ENCODE peak calls at places on chromosomes 3 and 15, in six cellular contexts. V is AG04450, R is mammary epithelial cell, B is dorsolateral prefrontal cortex, F is lung, J is psoas muscle. G is an unnamed sample.

GRCh38 chr3:78604328-78604727 is 1163.5 kb downstream of the ROBO1 start:
- DNase-seq in F (no peak), B (no peak), V (peak; percentile 15), J (no peak), R (peak; percentile 61), G (no peak)

GRCh38 chr3:12935023-12935860 is 93.9 kb upstream of the RPL32 start:
- DNase-seq in R (no peak), V (no peak), J (no peak), B (no peak), F (no peak), G (no peak)

GRCh38 chr15:101135532-101136166 is 116.2 kb downstream of the CHSY1 start:
- DNase-seq in J (peak; percentile 30), F (no peak), V (no peak), R (no peak), B (no peak), G (peak; percentile 55)

GRCh38 chr15:90872481-90873184 is 4.2 kb downstream of the FURIN start:
- DNase-seq in J (peak; percentile 67), F (no peak), R (peak; percentile 86), B (no peak), V (peak; percentile 11), G (no peak)

GRCh38 chr15:90207252-90207651 is 6.1 kb downstream of the SEMA4B start:
- DNase-seq in B (no peak), R (no peak), F (no peak), V (no peak), J (no peak), G (no peak)

GRCh38 chr15:60720493-60721231 is 241.7 kb upstream of the ICE2 start:
- DNase-seq in V (no peak), J (no peak), R (no peak), F (no peak), B (no peak), G (no peak)

GRCh38 chr3:194884649-194885315 is 199.1 kb downstream of the FAM43A start:
- DNase-seq in B (no peak), F (no peak), R (no peak), V (no peak), J (no peak), G (no peak)

GRCh38 chr15:58247803-58248503 is 109.8 kb downstream of the AQP9 start:
- DNase-seq in V (no peak), J (peak; percentile 93), B (peak; percentile 24), R (no peak), F (peak; percentile 73), G (peak; percentile 98)

GRCh38 chr3:116069024-116069423 is 376.3 kb downstream of the LSAMP start:
- DNase-seq in V (no peak), B (no peak), J (no peak), F (no peak), R (no peak), G (no peak)

GRCh38 chr15:25693321-25694237 is 169.5 kb downstream of the ATP10A start:
- DNase-seq in F (no peak), B (no peak), V (no peak), J (peak; percentile 73), R (no peak), G (peak; percentile 3)

GRCh38 chr15:98946301-98947255 is 61.0 kb downstream of the PGPEP1L start:
- DNase-seq in J (peak; percentile 85), V (no peak), F (no peak), R (no peak), B (no peak), G (no peak)

GRCh38 chr3:50436063-50436674 is 67.3 kb downstream of the CACNA2D2 start:
- DNase-seq in R (peak; percentile 33), J (peak; percentile 78), F (peak; percentile 80), B (peak; percentile 36), V (no peak), G (peak; percentile 61)

GRCh38 chr15:72749700-72750099 is 33.9 kb downstream of the ADPGK start:
- DNase-seq in B (no peak), V (no peak), J (no peak), R (no peak), F (no peak), G (no peak)

GRCh38 chr3:144529562-144529961 is 557.9 kb downstream of the DIPK2A start:
- DNase-seq in R (no peak), V (no peak), F (no peak), J (no peak), B (no peak), G (no peak)

GRCh38 chr3:44109997-44110396 is 131.7 kb upstream of the TOPAZ1 start:
- DNase-seq in V (no peak), F (no peak), R (no peak), J (no peak), B (no peak), G (no peak)

GRCh38 chr3:169260296-169260695 is 403.2 kb downstream of the MECOM start:
- DNase-seq in J (no peak), V (no peak), B (no peak), F (no peak), R (no peak), G (no peak)

GRCh38 chr3:127182848-127183714 is 9.8 kb upstream of the PRR23E start:
- DNase-seq in R (no peak), J (no peak), B (no peak), V (no peak), F (no peak), G (no peak)

GRCh38 chr3:130565224-130565623 is 48.2 kb downstream of the COL6A6 start:
- DNase-seq in B (no peak), F (no peak), R (no peak), J (no peak), V (no peak), G (no peak)

GRCh38 chr3:71251156-71251775 is 332.3 kb downstream of the FOXP1 start:
- DNase-seq in B (no peak), V (peak; percentile 87), F (no peak), R (no peak), J (no peak), G (no peak)

GRCh38 chr3:38970851-38971638 is 80.7 kb downstream of the SCN11A start:
- DNase-seq in F (no peak), B (no peak), V (no peak), R (no peak), J (no peak), G (no peak)

GRCh38 chr3:145557405-145557804 is 603.6 kb downstream of the PLOD2 start:
- DNase-seq in R (no peak), V (no peak), J (no peak), B (no peak), F (no peak), G (no peak)

GRCh38 chr3:52213005-52213404 is 12.4 kb downstream of the TLR9 start:
- DNase-seq in V (no peak), R (no peak), B (no peak), F (no peak), J (no peak), G (no peak)

GRCh38 chr3:16884748-16885587 is at the start of gene PLCL2:
- DNase-seq in F (peak; percentile 38), B (no peak), V (no peak), J (peak; percentile 72), R (peak; percentile 9), G (peak; percentile 28)
- TF ChIP-seq CTCF in F (no peak), B (no peak), V (no peak), J (no peak), R (no peak), G (no peak)

DNA sequence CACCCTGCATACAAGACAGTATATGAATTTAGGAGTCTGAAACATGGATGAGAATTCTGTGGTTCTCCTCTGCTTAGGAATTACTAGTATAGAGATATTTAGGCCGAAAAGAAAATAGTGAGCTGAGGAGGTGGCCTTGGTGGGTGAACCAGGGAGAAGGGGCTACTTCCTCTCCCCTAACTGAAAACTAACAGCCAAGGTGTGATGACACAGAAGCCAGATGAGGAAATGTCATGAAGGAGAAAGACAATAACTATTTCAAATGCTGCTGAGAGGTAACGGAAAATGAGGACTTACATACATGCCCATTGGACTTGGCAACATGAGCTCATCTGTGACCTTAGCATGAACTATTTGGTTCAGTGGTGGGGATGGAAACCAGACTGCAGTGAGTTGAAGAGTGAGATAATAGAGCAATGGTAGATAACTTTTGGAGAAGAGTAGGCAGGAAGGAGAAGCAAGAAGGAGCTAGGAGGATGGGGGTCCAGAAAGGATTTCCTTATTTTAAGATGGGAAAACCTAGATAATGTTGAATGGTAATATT is 114.4 kb upstream of the TSPAN3 start:
- DNase-seq in V (no peak), F (no peak), R (no peak), J (no peak), B (no peak), G (no peak)
- H3K27ac ChIP-seq in V (no peak overlapping the region), F (peak overlapping the region; percentile 16), R (no peak overlapping the region), J (no peak overlapping the region), B (no peak overlapping the region), G (peak overlapping the region; percentile 51)

GRCh38 chr15:37550360-37551024 is 383.9 kb upstream of the TMCO5A start:
- DNase-seq in V (no peak), F (no peak), J (peak; percentile 39), R (no peak), B (no peak), G (no peak)
- TF ChIP-seq CTCF in V (no peak), F (no peak), J (no peak), R (no peak), B (no peak), G (no peak)

GRCh38 chr3:53254190-53254809 is 1.5 kb downstream of the TKT start:
- DNase-seq in J (no peak), B (no peak), V (no peak), F (peak; percentile 52), R (peak; percentile 20), G (no peak)

GRCh38 chr3:53254810-53255359 is 937 bp downstream of the TKT start:
- DNase-seq in F (peak; percentile 79), B (peak; percentile 56), J (peak; percentile 82), V (no peak), R (peak; percentile 68), G (peak; percentile 65)

GRCh38 chr3:53255360-53255774 is 455 bp downstream of the TKT start:
- DNase-seq in F (no peak), J (no peak), R (peak; percentile 26), V (no peak), B (peak; percentile 38), G (no peak)

GRCh38 chr3:53252105-53252946 is 3.5 kb downstream of the TKT start:
- DNase-seq in F (peak; percentile 75), B (no peak), V (no peak), R (no peak), J (no peak), G (peak; percentile 62)

GRCh38 chr3:53253707-53254106 is 2.1 kb downstream of the TKT start:
- DNase-seq in F (no peak), J (no peak), R (no peak), B (no peak), V (no peak), G (no peak)
- H3K27ac ChIP-seq in F (no peak overlapping the region), J (no peak overlapping the region), R (peak overlapping the region; percentile 72), B (peak overlapping the region; percentile 67), V (no peak overlapping the region), G (peak overlapping the region; percentile 96)

DNA sequence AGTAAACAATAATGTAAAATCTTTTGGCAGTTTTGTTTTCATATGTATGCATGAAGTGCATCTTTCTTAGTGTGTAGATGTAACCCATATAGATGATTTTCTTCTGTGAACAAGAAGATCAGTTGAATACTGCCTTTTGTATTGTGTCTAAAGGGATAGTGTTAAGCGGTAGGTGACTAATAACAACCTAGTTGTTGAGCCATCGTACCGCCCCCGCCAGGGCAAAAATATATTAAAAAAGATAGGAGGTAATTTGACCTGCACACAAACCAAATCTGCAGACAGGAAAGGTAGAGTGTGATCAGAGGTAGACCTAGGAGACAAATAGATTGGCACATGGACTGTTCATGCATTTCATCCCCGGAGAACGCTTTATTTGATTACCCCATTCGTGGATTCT is 3.3 kb upstream of the GMNC start:
- DNase-seq in F (no peak), B (no peak), J (no peak), V (no peak), R (no peak), G (no peak)
- TF ChIP-seq CTCF in F (no peak), B (no peak), J (no peak), V (no peak), R (peak; percentile 12), G (no peak)